ENCODE peak calls at places on chromosome 12, in eight cellular contexts. O, M, H, L, X, A, D and W are unnamed samples.

GRCh38 chr12:52528641-52529143 is 8.5 kb upstream of the KRT5 start:
- DNase-seq in O (no peak), H (no peak), X (no peak), A (no peak), D (no peak), L (no peak), M (no peak), W (no peak)

GRCh38 chr12:15538881-15539280 is 216.6 kb downstream of the PTPRO start:
- DNase-seq in M (no peak), X (no peak), D (no peak), O (no peak), L (no peak), H (no peak), A (no peak), W (no peak)

GRCh38 chr12:130706885-130707570 is 9.1 kb downstream of the RIMBP2 start:
- DNase-seq in H (no peak), X (no peak), M (no peak), L (no peak), A (no peak), O (no peak), D (no peak), W (no peak)

GRCh38 chr12:125064492-125064891 is 743 bp upstream of the AACS start:
- DNase-seq in H (no peak), O (no peak), D (no peak), A (peak), L (no peak), M (no peak), X (no peak), W (no peak)

GRCh38 chr12:121634836-121635235 is 8.5 kb downstream of the ORAI1 start:
- DNase-seq in L (no peak), D (no peak), H (no peak), X (no peak), O (no peak), M (no peak), A (no peak), W (no peak)

GRCh38 chr12:53229454-53229853 is 2.6 kb downstream of the RARG start:
- DNase-seq in L (no peak), O (no peak), X (no peak), A (no peak), H (no peak), D (no peak), M (no peak), W (no peak)

GRCh38 chr12:45125997-45126396 is 75.1 kb upstream of the DBX2 start:
- DNase-seq in H (peak), L (no peak), O (no peak), D (no peak), X (no peak), A (no peak), M (no peak), W (no peak)

GRCh38 chr12:18578191-18578590 is 159.6 kb downstream of the PLCZ1 start:
- DNase-seq in H (peak), X (no peak), L (no peak), M (peak), A (no peak), D (no peak), O (no peak), W (no peak)

GRCh38 chr12:113040722-113041168 is 15.8 kb upstream of the DTX1 start:
- DNase-seq in L (no peak), D (no peak), A (no peak), X (peak), H (peak), M (peak), O (no peak), W (peak)

GRCh38 chr12:45685680-45686079 is 43.8 kb upstream of the ARID2 start:
- DNase-seq in A (no peak), X (no peak), O (no peak), L (no peak), D (no peak), M (no peak), H (no peak), W (no peak)

GRCh38 chr12:18261273-18261672 is at the start of gene PIK3C2G:
- DNase-seq in A (peak), O (no peak), H (no peak), L (no peak), D (peak), X (no peak), M (no peak), W (no peak)

GRCh38 chr12:18955594-18955993 is 173.9 kb upstream of the PLEKHA5 start:
- DNase-seq in L (no peak), M (peak), X (peak), D (no peak), O (no peak), A (no peak), H (no peak), W (no peak)

GRCh38 chr12:73589220-73589619 is 948.4 kb upstream of the ATXN7L3B start:
- DNase-seq in A (no peak), O (no peak), D (no peak), L (no peak), H (no peak), M (no peak), X (no peak), W (no peak)

GRCh38 chr12:18690653-18691052 is 47.2 kb downstream of the PLCZ1 start:
- DNase-seq in D (no peak), M (peak), X (peak), H (peak), A (no peak), O (no peak), L (peak), W (no peak)